ENCODE peak calls at places on chromosome 1, in ten cellular contexts. U is A673; B is stimulated activated CD4-positive, alpha-beta T cell treated with anti-CD3 and anti-CD28 coated beads, Interleukin-12 subunit alpha, Interleukin-12 subunit beta, amount 100 ng/mL, for 4 hours; Y is anterior cingulate cortex; G is hippocampal formation; R is AG20443; Z is osteocyte; I is posterior cingulate gyrus; S is effector memory CD4-positive, alpha-beta T cell; X is activated CD4-positive, CD25-positive, alpha-beta regulatory T cell treated with anti-CD3 and anti-CD28 coated beads, Interleukin-2, amount 50 U/mL, for 16 hours. H is an unnamed sample.

GRCh38 chr1:162016616-162017015 is 7.1 kb downstream of the OLFML2B start:
- DNase-seq in U (no peak), B (no peak), Y (no peak), G (no peak), R (no peak), Z (no peak), I (no peak), S (no peak), X (no peak), H (no peak)

GRCh38 chr1:15336866-15337265 is 72.8 kb upstream of the EFHD2 start:
- DNase-seq in U (no peak), B (no peak), Y (no peak), G (no peak), R (no peak), Z (no peak), I (no peak), S (no peak), X (no peak), H (no peak)

GRCh38 chr1:26318338-26319064 is 743 bp downstream of the CD52 start:
- DNase-seq in U (no peak), B (no peak), Y (no peak), G (no peak), R (no peak), Z (no peak), I (no peak), S (no peak), X (no peak), H (no peak)

GRCh38 chr1:15724949-15725880 is 10.8 kb upstream of the SLC25A34 start:
- DNase-seq in U (no peak), B (no peak), Y (no peak), G (no peak), R (no peak), Z (no peak), I (no peak), S (no peak), X (no peak), H (no peak)

GRCh38 chr1:44616284-44616990 is 57.8 kb downstream of the TMEM53 start:
- DNase-seq in U (no peak), B (no peak), Y (no peak), G (no peak), R (no peak), Z (no peak), I (no peak), S (no peak), X (no peak), H (no peak)

GRCh38 chr1:22763479-22764200 is 53.0 kb downstream of the EPHB2 start:
- DNase-seq in U (no peak), B (no peak), Y (no peak), G (no peak), R (no peak), Z (no peak), I (no peak), S (no peak), X (no peak), H (no peak)

GRCh38 chr1:48808496-48808895 is 31.8 kb upstream of the BEND5 start:
- DNase-seq in U (no peak), B (no peak), Y (no peak), G (no peak), R (no peak), Z (no peak), I (no peak), S (no peak), X (no peak), H (no peak)

GRCh38 chr1:100353988-100354387 is 1.7 kb downstream of the CDC14A start:
- DNase-seq in U (peak), B (no peak), Y (no peak), G (no peak), R (peak), Z (no peak), I (no peak), S (no peak), X (no peak), H (no peak)

GRCh38 chr1:184974086-184974836 is at the start of gene NIBAN1:
- DNase-seq in U (peak), B (peak), Y (no peak), G (no peak), R (peak), Z (peak), I (no peak), S (peak), X (peak), H (peak)

H was measured in T-helper 1 cell.